ENCODE peak calls at places on chromosomes 4 and X, in ten cellular contexts. T is brain microvascular endothelial cell, V is astrocyte of the spinal cord, O is mucosa of descending colon, A is upper lobe of right lung, F is GM13977, S is mesothelial cell of epicardium, M is HFFc6, N is NB4, U is thoracic aorta. H is an unnamed sample.

GRCh38 chr4:122577808-122578781 is 42.8 kb downstream of the IL21 start:
- DNase-seq in T (peak; percentile 47), V (peak; percentile 41), O (no peak), A (no peak), F (peak; percentile 62), S (no peak), M (peak; percentile 37), N (peak; percentile 82), U (no peak), H (peak; percentile 57)

GRCh38 chr4:128725405-128725804 is 84.1 kb upstream of the JADE1 start:
- DNase-seq in T (no peak), V (no peak), O (no peak), A (no peak), F (no peak), S (no peak), M (no peak), N (no peak), U (no peak), H (no peak)

GRCh38 chr4:108965031-108965430 is 202.2 kb upstream of the ETNPPL start:
- DNase-seq in T (no peak), V (no peak), O (no peak), A (no peak), F (no peak), S (no peak), M (no peak), N (no peak), U (no peak), H (no peak)

GRCh38 chr4:5037553-5038551 is 13.4 kb upstream of the STK32B start:
- DNase-seq in T (peak; percentile 84), V (peak; percentile 89), O (no peak), A (no peak), F (no peak), S (no peak), M (peak; percentile 94), N (peak; percentile 96), U (no peak), H (no peak)

GRCh38 chrX:41677183-41677582 is 11.6 kb upstream of the GPR34 start:
- DNase-seq in T (no peak), V (no peak), O (no peak), A (no peak), F (no peak), S (no peak), M (no peak), N (no peak), U (no peak), H (no peak)

GRCh38 chrX:10041383-10041782 is 74.2 kb downstream of the CLDN34 start:
- DNase-seq in T (no peak), V (peak; percentile 83), O (no peak), A (no peak), F (no peak), S (no peak), M (no peak), N (no peak), U (no peak), H (no peak)

GRCh38 chr4:42596918-42597317 is 60.0 kb downstream of the ATP8A1 start:
- DNase-seq in T (no peak), V (no peak), O (no peak), A (no peak), F (no peak), S (no peak), M (no peak), N (peak; percentile 46), U (no peak), H (no peak)

GRCh38 chr4:135533053-135533452 is 1331.5 kb upstream of the PABPC4L start:
- DNase-seq in T (no peak), V (no peak), O (no peak), A (no peak), F (no peak), S (no peak), M (no peak), N (peak; percentile 19), U (no peak), H (no peak)

GRCh38 chrX:154369453-154370299 is 4.8 kb downstream of the FLNA start:
- DNase-seq in T (peak; percentile 89), V (peak; percentile 96), O (peak; percentile 80), A (peak; percentile 86), F (peak; percentile 57), S (peak; percentile 64), M (peak; percentile 91), N (peak; percentile 85), U (peak; percentile 59), H (peak; percentile 76)

GRCh38 chr4:99715286-99715685 is 57.7 kb upstream of the C4orf54 start:
- DNase-seq in T (no peak), V (no peak), O (no peak), A (no peak), F (no peak), S (no peak), M (no peak), N (no peak), U (no peak), H (no peak)

GRCh38 chr4:128675083-128675482 is 134.4 kb upstream of the JADE1 start:
- DNase-seq in T (no peak), V (peak; percentile 47), O (no peak), A (no peak), F (peak; percentile 88), S (no peak), M (no peak), N (no peak), U (no peak), H (no peak)

GRCh38 chrX:118370921-118371624 is 25.2 kb downstream of the WDR44 start:
- DNase-seq in T (peak; percentile 22), V (peak; percentile 29), O (no peak), A (no peak), F (no peak), S (no peak), M (peak; percentile 49), N (no peak), U (no peak), H (no peak)

GRCh38 chr4:6945052-6945409 is 35.4 kb downstream of the TBC1D14 start:
- DNase-seq in T (no peak), V (no peak), O (no peak), A (no peak), F (no peak), S (no peak), M (no peak), N (no peak), U (no peak), H (no peak)
- TF ChIP-seq CTCF in T (no peak), V (no peak), O (no peak), A (no peak), F (no peak), S (no peak), M (no peak), N (no peak), U (no peak), H (no peak)

GRCh38 chr4:181998588-181998987 is 244.6 kb upstream of the TENM3 start:
- DNase-seq in T (no peak), V (no peak), O (no peak), A (no peak), F (no peak), S (no peak), M (no peak), N (no peak), U (no peak), H (no peak)
- TF ChIP-seq CTCF in T (peak; percentile 37), V (peak; percentile 18), O (no peak), A (no peak), F (no peak), S (no peak), M (peak; percentile 58), N (no peak), U (no peak), H (peak; percentile 34)

DNA sequence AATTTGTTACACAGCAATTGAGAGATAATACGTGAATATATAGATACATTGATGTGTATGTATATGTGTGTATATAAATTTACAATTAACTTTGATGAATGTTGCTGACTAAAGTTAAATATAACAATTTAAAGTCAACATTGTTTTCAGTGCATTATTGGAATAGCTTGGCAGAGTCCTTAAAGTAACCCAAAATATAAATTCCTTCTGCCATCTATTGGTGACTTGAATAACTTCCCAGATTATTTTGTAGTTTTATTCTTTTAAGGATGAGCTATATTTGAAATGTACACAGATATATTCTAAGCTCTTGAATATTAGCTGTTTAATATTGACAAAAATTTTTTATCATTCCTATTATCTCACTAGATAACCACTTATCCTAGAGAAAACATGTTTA is 298.2 kb upstream of the FSTL5 start:
- DNase-seq in T (no peak), V (peak; percentile 29), O (no peak), A (no peak), F (no peak), S (no peak), M (no peak), N (peak; percentile 2), U (no peak), H (no peak)
- TF ChIP-seq CTCF in T (no peak), V (peak; percentile 16), O (no peak), A (no peak), F (no peak), S (peak; percentile 30), M (no peak), N (no peak), U (no peak), H (no peak)

GRCh38 chr4:115228851-115229250 is 115.4 kb upstream of the NDST4 start:
- DNase-seq in T (no peak), V (no peak), O (no peak), A (no peak), F (no peak), S (no peak), M (no peak), N (no peak), U (no peak), H (no peak)

GRCh38 chr4:115229873-115230272 is 116.5 kb upstream of the NDST4 start:
- DNase-seq in T (no peak), V (no peak), O (no peak), A (no peak), F (no peak), S (no peak), M (no peak), N (no peak), U (no peak), H (no peak)

GRCh38 chr4:115233600-115233999 is 120.2 kb upstream of the NDST4 start:
- DNase-seq in T (no peak), V (no peak), O (no peak), A (no peak), F (no peak), S (no peak), M (no peak), N (peak; percentile 1), U (no peak), H (no peak)

GRCh38 chr4:115234405-115235093 is 121.1 kb upstream of the NDST4 start:
- DNase-seq in T (no peak), V (peak; percentile 12), O (no peak), A (no peak), F (peak; percentile 17), S (no peak), M (no peak), N (peak; percentile 74), U (no peak), H (peak; percentile 6)
- TF ChIP-seq CTCF in T (peak; percentile 26), V (peak; percentile 37), O (no peak), A (peak; percentile 39), F (peak; percentile 47), S (peak; percentile 17), M (peak; percentile 17), N (peak; percentile 39), U (peak; percentile 35), H (peak; percentile 43)

DNA sequence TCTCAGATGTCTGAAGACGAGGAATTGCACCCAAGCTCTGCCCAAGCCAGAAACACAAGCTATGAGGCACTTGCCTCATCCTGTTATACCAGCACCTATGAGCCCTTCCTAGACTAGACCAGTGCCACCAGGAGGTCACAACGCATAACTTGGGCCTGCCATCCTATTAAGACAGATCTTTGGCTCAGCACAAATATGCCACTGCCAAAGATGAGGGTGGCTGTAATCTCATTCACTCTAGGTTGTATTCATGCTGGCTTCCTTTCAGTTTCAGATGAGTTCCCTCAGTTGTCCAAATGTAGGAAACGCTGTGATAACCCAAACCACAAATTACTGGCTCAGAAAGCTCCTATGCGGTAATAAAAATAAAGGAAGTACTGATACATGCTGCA is 76.5 kb upstream of the CITED1 start:
- DNase-seq in T (no peak), V (no peak), O (no peak), A (no peak), F (no peak), S (no peak), M (no peak), N (peak; percentile 65), U (no peak), H (no peak)
- TF ChIP-seq CTCF in T (no peak), V (no peak), O (no peak), A (no peak), F (no peak), S (no peak), M (no peak), N (no peak), U (no peak), H (no peak)